ENCODE peak calls at places on chromosome 18, in six cellular contexts. L, K, D, W, B and Z are unnamed samples.

GRCh38 chr18:29083545-29083944 is 906.6 kb upstream of the CDH2 start:
- DNase-seq in L (no peak), K (no peak), D (no peak), W (no peak), B (no peak), Z (no peak)

GRCh38 chr18:48974304-48975220 is 23.8 kb upstream of the SMAD7 start:
- DNase-seq in L (no peak), K (no peak), D (no peak), W (no peak), B (no peak), Z (no peak)

GRCh38 chr18:47745227-47745626 is 185.2 kb downstream of the SMAD2 start:
- DNase-seq in L (no peak), K (no peak), D (no peak), W (no peak), B (no peak), Z (no peak)

GRCh38 chr18:56028514-56028913 is 440.5 kb upstream of the TCF4 start:
- DNase-seq in L (peak; percentile 8), K (no peak), D (peak; percentile 1), W (no peak), B (no peak), Z (no peak)

GRCh38 chr18:76121049-76121448 is 374.0 kb downstream of the ZNF516 start:
- DNase-seq in L (no peak), K (no peak), D (no peak), W (no peak), B (no peak), Z (no peak)

GRCh38 chr18:74084184-74084583 is 63.5 kb downstream of the FBXO15 start:
- DNase-seq in L (no peak), K (no peak), D (no peak), W (no peak), B (no peak), Z (no peak)

GRCh38 chr18:76657428-76657827 is 162.4 kb upstream of the ZNF516 start:
- DNase-seq in L (no peak), K (no peak), D (no peak), W (no peak), B (no peak), Z (peak; percentile 63)

GRCh38 chr18:46893360-46893759 is 23.9 kb downstream of the PIAS2 start:
- DNase-seq in L (no peak), K (no peak), D (no peak), W (peak; percentile 47), B (no peak), Z (no peak)

GRCh38 chr18:53457068-53457467 is 767.4 kb downstream of the MBD2 start:
- DNase-seq in L (no peak), K (no peak), D (no peak), W (no peak), B (no peak), Z (no peak)

GRCh38 chr18:62957885-62958472 is 242.6 kb downstream of the PHLPP1 start:
- DNase-seq in L (peak; percentile 60), K (no peak), D (no peak), W (peak; percentile 46), B (no peak), Z (peak; percentile 67)
- TF ChIP-seq MAX in L (no peak), K (no peak), D (no peak), W (no peak), B (no peak), Z (no peak)

GRCh38 chr18:31098878-31099277 is 3.3 kb downstream of the DSC2 start:
- DNase-seq in L (no peak), K (no peak), D (no peak), W (peak; percentile 28), B (no peak), Z (no peak)

GRCh38 chr18:31102020-31102684 is at the start of gene DSC2:
- DNase-seq in L (no peak), K (peak; percentile 39), D (no peak), W (peak; percentile 61), B (no peak), Z (no peak)

GRCh38 chr18:31101148-31102019 is 837 bp downstream of the DSC2 start:
- DNase-seq in L (no peak), K (peak; percentile 60), D (peak; percentile 10), W (peak; percentile 37), B (no peak), Z (peak; percentile 76)

GRCh38 chr18:31099490-31100230 is 2.6 kb downstream of the DSC2 start:
- DNase-seq in L (no peak), K (no peak), D (no peak), W (no peak), B (no peak), Z (no peak)

DNA sequence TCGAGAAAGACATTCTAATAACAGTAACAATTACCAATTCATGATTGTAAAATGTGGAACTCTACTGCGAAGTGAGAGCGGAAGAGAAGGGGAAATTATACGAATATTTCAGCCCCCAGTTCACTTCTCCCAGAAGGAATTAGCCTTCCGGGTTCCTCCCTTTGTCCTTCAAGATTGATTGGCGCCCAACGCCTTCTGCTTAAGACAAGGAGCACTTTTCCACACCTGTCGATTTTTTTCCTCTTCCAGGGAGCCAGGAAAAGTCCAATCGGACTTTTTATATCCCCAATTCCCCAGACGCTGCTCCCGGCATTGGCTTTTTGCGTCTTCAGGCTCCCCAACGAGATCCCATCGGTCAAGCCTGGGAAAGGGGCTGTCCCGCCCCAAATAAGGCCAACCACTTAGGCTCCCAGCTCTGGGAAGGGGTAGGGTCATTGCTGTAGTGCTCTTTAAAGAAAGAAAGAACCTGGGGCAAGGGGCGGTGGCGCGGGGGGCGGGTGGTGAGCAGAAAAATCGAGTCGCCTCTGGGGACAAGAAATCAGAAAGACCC is 1.5 kb downstream of the DSC2 start:
- DNase-seq in L (no peak), K (peak; percentile 46), D (no peak), W (peak; percentile 43), B (no peak), Z (no peak)
- TF ChIP-seq MYC in L (no peak), K (no peak), D (no peak), W (no peak), B (no peak), Z (no peak)

GRCh38 chr18:22348521-22349316 is 69.0 kb downstream of the CTAGE1 start:
- DNase-seq in L (peak; percentile 56), K (no peak), D (no peak), W (no peak), B (no peak), Z (no peak)
- TF ChIP-seq MAX in L (peak; percentile 43), K (no peak), D (peak; percentile 56), W (no peak), B (no peak), Z (no peak)

DNA sequence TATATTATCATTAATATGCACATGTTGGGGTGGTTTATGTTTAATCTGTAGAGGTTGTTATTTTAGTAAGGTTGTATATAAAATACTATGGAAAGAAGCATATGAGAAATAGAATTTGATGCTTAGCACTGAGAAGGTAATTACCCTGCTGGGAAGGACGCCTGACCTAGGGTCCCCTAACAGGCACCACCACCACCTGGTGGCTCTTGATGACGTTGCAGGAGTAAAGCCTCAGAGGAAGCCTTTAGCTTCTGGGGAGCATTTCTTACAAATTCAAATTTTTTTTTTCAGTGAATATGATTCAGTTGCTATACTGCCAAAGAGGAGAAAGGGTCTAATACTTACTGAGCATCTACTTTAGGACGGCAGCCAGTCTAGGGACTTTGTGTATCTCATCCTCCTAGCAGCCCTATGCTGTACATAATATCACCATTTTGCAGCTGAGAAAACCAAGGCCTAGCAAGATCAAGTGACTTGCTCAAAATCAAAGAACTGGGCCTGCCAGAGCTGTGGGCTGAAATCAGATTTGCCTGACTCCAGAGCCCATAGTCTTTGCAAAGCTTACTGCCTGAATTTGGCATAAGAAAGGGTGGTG is 78.7 kb upstream of the GAREM1 start:
- DNase-seq in L (peak; percentile 40), K (peak; percentile 48), D (peak; percentile 6), W (peak; percentile 39), B (no peak), Z (peak; percentile 45)
- TF ChIP-seq MYC in L (no peak), K (no peak), D (no peak), W (no peak), B (no peak), Z (no peak)